ENCODE peak calls at places on chromosome 19, in eight cellular contexts. Z is stimulated activated CD4-positive, alpha-beta T cell treated with anti-CD3 and anti-CD28 coated beads, Interleukin-2, amount 100 ng/mL, for 48 hours; J is stimulated activated CD8-positive, alpha-beta memory T cell treated with anti-CD3 and anti-CD28 coated beads, Interleukin-15, amount 100 ng/mL, for 1 hour; T is adipocyte; M is activated CD4-positive, alpha-beta T cell treated with anti-CD3 and anti-CD28 coated beads, Interleukin-2, amount 50 U/mL, for 24 hours; K is HFF-Myc; H is myocyte; A is HFFc6. C is an unnamed sample.
A peak's percentile ranks its signal among the peaks of the same experiment; 100 is the strongest.

GRCh38 chr19:19224150-19224851 is 12.5 kb downstream of the NCAN start:
- DNase-seq in A (no peak), K (no peak), M (no peak), J (no peak), Z (no peak), T (no peak), H (no peak), C (no peak)

GRCh38 chr19:34402074-34402600 is 2.1 kb upstream of the PDCD2L start:
- DNase-seq in M (no peak), H (no peak), Z (no peak), A (no peak), K (no peak), T (no peak), J (no peak), C (no peak)

GRCh38 chr19:11387154-11388034 is 3.3 kb upstream of the EPOR start:
- DNase-seq in H (no peak), A (no peak), K (no peak), J (no peak), Z (no peak), M (no peak), T (no peak), C (no peak)

GRCh38 chr19:8487137-8487851 is 15.1 kb downstream of the PRAM1 start:
- DNase-seq in T (no peak), A (no peak), J (peak; percentile 22), K (no peak), H (peak; percentile 52), M (no peak), Z (peak; percentile 43), C (no peak)

GRCh38 chr19:49921871-49922755 is 6.9 kb upstream of the ATF5 start:
- DNase-seq in K (no peak), M (no peak), A (peak; percentile 43), T (peak; percentile 60), J (no peak), H (peak; percentile 78), Z (no peak), C (no peak)

GRCh38 chr19:8638078-8638619 is 7.7 kb downstream of the NFILZ start:
- DNase-seq in T (peak; percentile 53), A (no peak), Z (no peak), K (no peak), J (no peak), M (no peak), H (no peak), C (peak; percentile 68)

GRCh38 chr19:39557791-39558622 is 18.0 kb upstream of the EID2 start:
- DNase-seq in K (no peak), J (no peak), H (peak; percentile 37), M (no peak), T (peak; percentile 66), A (no peak), Z (no peak), C (no peak)

GRCh38 chr19:49057636-49058234 is at the start of gene CGB7:
- DNase-seq in A (peak; percentile 39), Z (peak; percentile 31), T (peak; percentile 74), H (peak; percentile 71), M (peak; percentile 27), K (no peak), J (no peak), C (peak; percentile 79)

GRCh38 chr19:18306903-18307681 is 15.8 kb downstream of the LSM4 start:
- DNase-seq in K (no peak), J (no peak), M (no peak), T (no peak), A (no peak), H (no peak), Z (no peak), C (no peak)

GRCh38 chr19:38213911-38214625 is 10.0 kb downstream of the DPF1 start:
- DNase-seq in A (peak; percentile 27), J (peak; percentile 20), K (peak; percentile 21), M (peak; percentile 45), H (peak; percentile 94), Z (peak; percentile 51), T (no peak), C (no peak)

GRCh38 chr19:50820549-50821247 is 2.9 kb downstream of the KLK1 start:
- DNase-seq in H (no peak), Z (no peak), K (no peak), A (no peak), J (no peak), M (no peak), T (no peak), C (no peak)